ENCODE peak calls at places on chromosomes 1 and 21, in seven cellular contexts. L is stimulated activated effector memory CD8-positive, alpha-beta T cell treated with anti-CD3 and anti-CD28 coated beads, Interleukin-12 subunit alpha, Interleukin-12 subunit beta, amount 100 ng/mL, for 72 hours; C is Right ventricle myocardium superior; Y is keratinocyte; H is naive B cell; W is fibroblast of lung; S is ovary. O is an unnamed sample.

GRCh38 chr21:17045214-17045835 is 467.5 kb upstream of the CXADR start:
- DNase-seq in W (peak), Y (no peak), H (no peak), L (no peak), S (no peak), C (no peak), O (no peak)

GRCh38 chr1:223129229-223129851 is 13.7 kb downstream of the TLR5 start:
- DNase-seq in W (peak), L (peak), S (peak), H (peak), Y (no peak), C (peak), O (peak)

GRCh38 chr21:38861989-38862683 is 56.4 kb downstream of the ETS2 start:
- DNase-seq in H (peak), S (no peak), C (no peak), W (peak), L (no peak), Y (no peak), O (no peak)

GRCh38 chr1:29620631-29621030 is 384.3 kb downstream of the PTPRU start:
- DNase-seq in H (no peak), S (no peak), Y (no peak), L (no peak), C (no peak), W (no peak), O (no peak)

GRCh38 chr1:33586795-33587194 is 114.3 kb downstream of the ZSCAN20 start:
- DNase-seq in C (no peak), L (no peak), W (no peak), Y (no peak), H (no peak), S (no peak), O (no peak)

GRCh38 chr1:57551476-57551875 is 127.6 kb upstream of the DAB1 start:
- DNase-seq in Y (no peak), H (no peak), W (no peak), L (no peak), S (no peak), C (no peak), O (no peak)

GRCh38 chr1:43843684-43844083 is 89.9 kb upstream of the ARTN start:
- DNase-seq in W (no peak), C (no peak), Y (no peak), H (no peak), L (peak), S (no peak), O (no peak)

GRCh38 chr1:163176797-163177196 is 25.9 kb downstream of the RGS5 start:
- DNase-seq in C (no peak), W (no peak), Y (no peak), H (no peak), S (no peak), L (no peak), O (no peak)

GRCh38 chr21:26070121-26070520 is 100.4 kb downstream of the APP start:
- DNase-seq in W (no peak), H (no peak), S (no peak), L (no peak), Y (no peak), C (no peak), O (no peak)

GRCh38 chr1:4071675-4072074 is 171.6 kb upstream of the C1orf174 start:
- DNase-seq in Y (no peak), W (no peak), H (no peak), L (no peak), S (no peak), C (no peak), O (no peak)

GRCh38 chr1:24825174-24825573 is 79.9 kb downstream of the CLIC4 start:
- DNase-seq in W (no peak), L (no peak), Y (no peak), H (no peak), S (no peak), C (no peak), O (no peak)